ENCODE peak calls at places on chromosomes 16 and 17, in seven cellular contexts. M is AG09309; K is CD4-positive, alpha-beta memory T cell; Q is DND-41; D is GM06990; R is fibroblast of the aortic adventitia; O is H7. F is an unnamed sample.

GRCh38 chr16:3999479-3999868 is 116.8 kb downstream of the ADCY9 start:
- DNase-seq in Q (no peak), O (peak), K (no peak), D (no peak), R (peak), M (no peak), F (no peak)

GRCh38 chr17:929547-929946 is 50.0 kb downstream of the NXN start:
- DNase-seq in M (no peak), R (no peak), O (peak), D (no peak), Q (no peak), K (no peak), F (no peak)

GRCh38 chr17:74862108-74862901 is 2.6 kb upstream of the GRIN2C start:
- DNase-seq in D (no peak), K (peak), O (peak), M (no peak), R (no peak), Q (peak), F (peak)

GRCh38 chr17:30808785-30809286 is 15.7 kb downstream of the CRLF3 start:
- DNase-seq in M (no peak), R (no peak), Q (peak), O (no peak), D (peak), K (peak), F (peak)

GRCh38 chr17:43211123-43211479 is 574 bp upstream of the TMEM106A start:
- DNase-seq in Q (no peak), K (no peak), M (no peak), D (no peak), O (no peak), R (peak), F (no peak)

GRCh38 chr17:65109990-65110680 is 27.0 kb upstream of the RGS9 start:
- DNase-seq in D (no peak), K (no peak), Q (no peak), O (no peak), R (peak), M (no peak), F (no peak)

GRCh38 chr17:4560837-4561241 is 462 bp upstream of the GGT6 start:
- DNase-seq in M (no peak), D (no peak), K (no peak), Q (no peak), R (peak), O (peak), F (no peak)

GRCh38 chr16:72203401-72203800 is 31.4 kb upstream of the PMFBP1 start:
- DNase-seq in M (peak), K (no peak), D (peak), Q (no peak), R (peak), O (no peak), F (no peak)

GRCh38 chr16:69107311-69107962 is 2.0 kb downstream of the HAS3 start:
- DNase-seq in R (peak), D (no peak), K (no peak), M (no peak), Q (no peak), O (peak), F (no peak)

GRCh38 chr17:77318491-77319210 is 177.9 kb downstream of the SEC14L1 start:
- DNase-seq in M (no peak), R (peak), K (no peak), Q (no peak), D (no peak), O (peak), F (no peak)

GRCh38 chr17:38751144-38751802 is 1.3 kb upstream of the PSMB3 start:
- DNase-seq in O (peak), R (no peak), K (no peak), D (no peak), Q (peak), M (no peak), F (no peak)

GRCh38 chr16:3509470-3509928 is 8.7 kb downstream of the CLUAP1 start:
- DNase-seq in M (no peak), K (peak), R (no peak), O (no peak), D (peak), Q (peak), F (peak)

GRCh38 chr17:81323411-81323868 is 28.3 kb upstream of the SLC38A10 start:
- DNase-seq in O (no peak), M (no peak), D (no peak), Q (no peak), R (no peak), K (no peak), F (no peak)

GRCh38 chr16:27199747-27200146 is 3.6 kb upstream of the KDM8 start:
- DNase-seq in O (no peak), Q (peak), D (peak), R (no peak), M (no peak), K (peak), F (peak)

GRCh38 chr16:84144301-84144858 is 597 bp downstream of the HSDL1 start:
- DNase-seq in Q (peak), D (peak), K (peak), R (peak), O (peak), M (no peak), F (peak)

GRCh38 chr16:11390573-11391495 is 45.6 kb downstream of the RMI2 start:
- DNase-seq in R (no peak), D (no peak), K (no peak), O (peak), M (no peak), Q (no peak), F (no peak)

GRCh38 chr17:38511126-38512108 is 83.2 kb downstream of the ARHGAP23 start:
- DNase-seq in D (no peak), M (peak), O (peak), R (peak), Q (no peak), K (no peak), F (no peak)

GRCh38 chr17:39709998-39710964 is 10.4 kb downstream of the ERBB2 start:
- DNase-seq in R (no peak), M (no peak), O (no peak), D (no peak), Q (no peak), K (no peak), F (no peak)

GRCh38 chr16:48158296-48158695 is 2.5 kb upstream of the ABCC12 start:
- DNase-seq in R (peak), K (no peak), Q (no peak), M (peak), D (peak), O (no peak), F (no peak)

GRCh38 chr16:66512589-66513404 is 37.1 kb downstream of the TK2 start:
- DNase-seq in O (no peak), M (no peak), K (no peak), D (no peak), Q (no peak), R (peak), F (no peak)

GRCh38 chr17:16516594-16517018 is 24.6 kb upstream of the LRRC75A start:
- DNase-seq in Q (no peak), R (peak), M (no peak), K (no peak), D (no peak), O (peak), F (no peak)

GRCh38 chr17:37107406-37108083 is 158.8 kb downstream of the AATF start:
- DNase-seq in K (no peak), M (no peak), R (peak), D (no peak), O (no peak), Q (no peak), F (no peak)

GRCh38 chr17:7021993-7022778 is 664 bp upstream of the BCL6B start:
- DNase-seq in K (peak), M (no peak), O (peak), Q (peak), D (peak), R (peak), F (peak)

GRCh38 chr17:32772453-32773025 is 104.4 kb downstream of the MYO1D start:
- DNase-seq in Q (no peak), O (no peak), K (no peak), D (peak), M (no peak), R (no peak), F (no peak)

GRCh38 chr17:14197582-14197981 is 39.1 kb downstream of the CDRT15 start:
- DNase-seq in K (peak), D (no peak), O (no peak), Q (peak), R (no peak), M (no peak), F (peak)

GRCh38 chr16:75372236-75372856 is 61.0 kb downstream of the CFDP1 start:
- DNase-seq in M (no peak), R (peak), Q (no peak), O (no peak), D (no peak), K (no peak), F (no peak)

DNA sequence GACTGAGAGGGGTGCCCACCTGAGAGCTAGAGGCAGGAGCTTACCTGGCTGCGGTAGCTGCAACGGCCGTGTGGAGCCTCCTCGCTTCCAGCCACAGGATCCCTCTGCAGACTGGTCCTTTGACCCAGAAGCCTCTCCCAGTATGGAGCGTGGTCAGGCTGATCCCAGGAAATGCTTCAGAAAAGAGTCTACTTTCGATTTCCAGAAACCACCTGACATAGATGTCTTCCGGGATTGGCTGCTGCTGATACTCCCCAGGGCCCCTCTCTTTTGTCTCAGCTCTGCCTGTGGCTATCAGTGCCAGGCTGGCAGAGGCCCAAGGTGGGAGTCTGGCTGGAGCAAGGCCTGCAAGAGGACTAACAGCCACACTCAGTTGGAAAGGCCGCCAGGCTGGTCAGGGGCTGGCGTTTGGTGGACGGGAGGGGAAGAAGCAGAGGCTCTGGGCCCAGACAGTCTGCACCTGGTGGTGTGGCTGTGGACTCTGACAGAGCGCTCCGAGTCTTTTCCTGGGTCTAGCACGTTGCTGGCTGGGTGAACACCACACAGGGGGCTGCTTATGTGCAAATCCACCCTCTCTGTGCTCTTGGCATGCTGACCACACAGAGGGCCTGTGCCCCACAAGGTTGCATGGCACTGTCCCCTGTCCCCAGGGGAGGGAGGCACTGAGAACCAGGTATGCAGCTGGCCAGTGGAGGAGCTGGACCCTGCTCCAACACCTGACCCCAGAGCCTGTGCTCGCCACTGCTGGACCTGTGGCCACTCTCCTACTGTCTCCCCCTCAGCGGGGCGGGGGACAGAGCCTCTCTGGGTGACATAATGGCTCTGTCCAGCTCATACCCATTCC is at the start of gene LGALS3BP:
- DNase-seq in R (peak), Q (peak), D (no peak), M (no peak), O (peak), K (peak), F (peak)
- H3K4me3 ChIP-seq in R (peak), Q (peak), D (no peak), M (peak), O (peak), K (peak), F (peak)

GRCh38 chr16:50273888-50274770 is 7.8 kb downstream of the ADCY7 start:
- DNase-seq in R (no peak), D (peak), M (no peak), O (peak), Q (peak), K (peak), F (peak)
- H3K4me3 ChIP-seq in R (no peak), D (peak), M (no peak), O (no peak), Q (no peak), K (peak), F (peak)

GRCh38 chr17:76270127-76270592 is 5.0 kb downstream of the UBALD2 start:
- DNase-seq in D (peak), Q (no peak), O (peak), K (no peak), R (no peak), M (no peak), F (peak)
- H3K4me3 ChIP-seq in D (peak), Q (no peak), O (no peak), K (no peak), R (no peak), M (no peak), F (no peak)

GRCh38 chr16:74026373-74027281 is 270.0 kb upstream of the PSMD7 start:
- DNase-seq in K (no peak), R (no peak), O (peak), D (no peak), M (no peak), Q (no peak), F (no peak)
- H3K4me3 ChIP-seq in K (no peak), R (no peak), O (no peak), D (no peak), M (no peak), Q (no peak), F (no peak)

GRCh38 chr16:62137991-62138390 is 101.8 kb upstream of the CDH8 start:
- DNase-seq in M (no peak), K (no peak), Q (no peak), R (no peak), O (no peak), D (no peak), F (no peak)

DNA sequence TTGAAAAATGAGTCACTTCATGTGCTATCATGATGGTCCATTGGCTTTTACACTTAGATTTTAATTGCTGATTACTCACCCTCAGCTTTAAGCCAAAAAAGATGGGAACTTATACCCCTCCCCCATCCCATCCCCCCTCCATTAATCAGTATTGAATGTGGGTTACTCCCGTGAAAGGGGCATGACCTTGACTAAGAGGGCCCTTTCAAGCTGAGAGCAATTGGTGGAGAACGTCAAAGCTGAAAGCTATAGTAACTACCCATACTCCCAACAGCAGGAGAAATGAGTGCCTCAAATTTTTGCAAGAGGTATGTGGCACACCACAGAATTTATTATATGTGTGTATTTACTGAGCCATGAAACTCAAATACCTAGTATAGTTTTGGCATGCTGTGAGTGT is 99.7 kb upstream of the CDH8 start:
- DNase-seq in K (no peak), D (no peak), Q (no peak), O (no peak), R (no peak), M (peak), F (no peak)
- H3K4me3 ChIP-seq in K (no peak), D (no peak), Q (no peak), O (no peak), R (no peak), M (no peak), F (no peak)

DNA sequence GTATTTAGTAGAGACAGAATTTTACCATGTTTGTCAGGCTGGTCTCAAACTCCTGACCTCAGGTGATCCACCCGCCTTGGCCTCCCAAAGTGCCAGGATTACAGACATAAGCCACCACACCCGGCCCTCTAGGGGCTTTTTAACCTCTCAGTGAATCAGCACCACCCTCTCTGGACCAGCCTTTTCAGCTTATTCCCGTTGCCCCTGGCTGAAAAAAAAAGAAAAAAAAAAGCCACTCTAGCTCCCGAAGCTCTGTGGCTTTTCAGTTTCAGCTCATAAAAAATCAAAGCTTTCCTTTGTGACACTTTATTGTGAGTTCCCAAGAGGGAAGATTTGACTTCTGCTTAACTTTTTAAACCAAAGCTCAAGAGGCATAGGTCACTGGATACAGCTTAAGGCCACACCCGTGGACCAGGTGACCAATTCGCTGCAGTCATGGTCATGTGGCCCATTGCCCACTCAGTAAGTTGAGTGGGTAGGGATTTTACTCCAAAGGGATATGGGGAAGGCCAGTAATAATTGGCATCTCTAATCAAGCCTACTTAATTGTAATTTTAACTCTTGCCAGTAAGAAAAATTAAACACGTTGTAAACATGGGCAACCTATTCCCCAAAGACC is 46.6 kb upstream of the MED13 start:
- DNase-seq in O (no peak), K (no peak), M (no peak), R (no peak), Q (no peak), D (no peak), F (no peak)
- H3K4me3 ChIP-seq in O (no peak), K (no peak), M (no peak), R (no peak), Q (no peak), D (no peak), F (no peak)

GRCh38 chr17:35062284-35062683 is 1.2 kb downstream of the RFFL start:
- DNase-seq in D (no peak), O (no peak), K (no peak), Q (no peak), R (no peak), M (no peak), F (no peak)
- H3K4me3 ChIP-seq in D (no peak), O (no peak), K (no peak), Q (peak), R (no peak), M (no peak), F (no peak)